ENCODE peak calls at places on chromosomes 11 and 22, in nine cellular contexts. H is T-cell; J is activated gamma-delta T cell treated with anti-CD3 and anti-CD28 coated beads, Interleukin-2, amount 50 U/mL, for 16 hours; D is GM12878; A is foreskin fibroblast; V is kidney; E is stimulated activated CD4-positive, alpha-beta T cell treated with anti-CD3 and anti-CD28 coated beads, Interleukin-1b, Interleukin-23, amount 100 ng/mL, for 1 hour; P is GM04503; R is activated T-helper 9 cell treated with anti-CD3 and anti-CD28 coated beads, Interleukin-2, amount 50 U/mL, for 16 hours. K is an unnamed sample.

GRCh38 chr11:6602096-6602940 is 1.1 kb downstream of the RRP8 start:
- DNase-seq in H (no peak), J (no peak), D (no peak), A (no peak), V (no peak), E (no peak), P (no peak), R (no peak), K (no peak)

GRCh38 chr11:132471491-132471890 is 1060.8 kb downstream of the OPCML start:
- DNase-seq in H (no peak), J (no peak), D (no peak), A (peak; percentile 62), V (no peak), E (no peak), P (peak; percentile 92), R (no peak), K (no peak)

GRCh38 chr11:6648505-6648904 is 7.1 kb downstream of the DCHS1 start:
- DNase-seq in H (no peak), J (no peak), D (no peak), A (no peak), V (no peak), E (no peak), P (no peak), R (no peak), K (no peak)

GRCh38 chr22:22710719-22711531 is 66.5 kb downstream of the GGTLC2 start:
- DNase-seq in H (peak; percentile 67), J (peak; percentile 80), D (no peak), A (peak; percentile 58), V (peak; percentile 82), E (peak; percentile 42), P (no peak), R (peak; percentile 70), K (peak; percentile 77)

GRCh38 chr11:120179071-120179672 is 31.7 kb upstream of the OAF start:
- DNase-seq in H (no peak), J (no peak), D (no peak), A (no peak), V (peak; percentile 33), E (no peak), P (no peak), R (no peak), K (no peak)

GRCh38 chr11:63574856-63575602 is 11.8 kb upstream of the PLAAT2 start:
- DNase-seq in H (no peak), J (no peak), D (no peak), A (peak; percentile 33), V (no peak), E (no peak), P (no peak), R (no peak), K (no peak)

GRCh38 chr11:115623021-115623451 is 118.8 kb upstream of the CADM1 start:
- DNase-seq in H (no peak), J (no peak), D (no peak), A (peak; percentile 96), V (peak; percentile 94), E (no peak), P (peak; percentile 69), R (no peak), K (no peak)

GRCh38 chr11:103659138-103659734 is 377.2 kb upstream of the DDI1 start:
- DNase-seq in H (no peak), J (no peak), D (no peak), A (peak; percentile 49), V (no peak), E (no peak), P (no peak), R (no peak), K (no peak)

GRCh38 chr11:60767388-60767811 is 10.7 kb downstream of the MS4A15 start:
- DNase-seq in H (no peak), J (no peak), D (no peak), A (peak; percentile 11), V (no peak), E (no peak), P (no peak), R (no peak), K (no peak)

GRCh38 chr11:112797653-112798293 is 163.4 kb upstream of the NCAM1 start:
- DNase-seq in H (no peak), J (no peak), D (no peak), A (peak; percentile 26), V (no peak), E (no peak), P (peak; percentile 9), R (no peak), K (no peak)

GRCh38 chr22:39129081-39129480 is 23.4 kb downstream of the CBX7 start:
- DNase-seq in H (no peak), J (no peak), D (no peak), A (no peak), V (no peak), E (no peak), P (no peak), R (no peak), K (no peak)

GRCh38 chr22:22689621-22690345 is 45.4 kb downstream of the GGTLC2 start:
- DNase-seq in H (no peak), J (no peak), D (no peak), A (no peak), V (no peak), E (no peak), P (no peak), R (no peak), K (no peak)

GRCh38 chr11:68966894-68967780 is 13.6 kb downstream of the MRGPRD start:
- DNase-seq in H (no peak), J (no peak), D (no peak), A (no peak), V (no peak), E (no peak), P (no peak), R (no peak), K (no peak)

GRCh38 chr11:80320226-80320625 is 879.4 kb upstream of the TENM4 start:
- DNase-seq in H (no peak), J (no peak), D (no peak), A (no peak), V (no peak), E (no peak), P (no peak), R (no peak), K (no peak)

GRCh38 chr22:48021946-48022345 is 1259.5 kb downstream of the TBC1D22A start:
- DNase-seq in H (no peak), J (no peak), D (no peak), A (no peak), V (no peak), E (no peak), P (no peak), R (no peak), K (no peak)

GRCh38 chr22:31870890-31871289 is 73.4 kb upstream of the YWHAH start:
- DNase-seq in H (no peak), J (no peak), D (no peak), A (peak; percentile 77), V (no peak), E (no peak), P (no peak), R (no peak), K (no peak)

GRCh38 chr22:36816635-36817428 is at the start of gene PVALB:
- DNase-seq in H (no peak), J (no peak), D (no peak), A (peak; percentile 65), V (no peak), E (no peak), P (no peak), R (no peak), K (no peak)

GRCh38 chr11:69213315-69213714 is 57.6 kb downstream of the SMIM38 start:
- DNase-seq in H (no peak), J (no peak), D (peak; percentile 35), A (no peak), V (no peak), E (no peak), P (no peak), R (no peak), K (no peak)

GRCh38 chr11:95917188-95918036 is 6.5 kb downstream of the MTMR2 start:
- DNase-seq in H (no peak), J (no peak), D (no peak), A (no peak), V (no peak), E (no peak), P (no peak), R (no peak), K (no peak)

GRCh38 chr22:46537221-46537945 is at the start of gene CELSR1:
- DNase-seq in H (no peak), J (no peak), D (no peak), A (peak; percentile 35), V (peak; percentile 92), E (no peak), P (no peak), R (no peak), K (no peak)

GRCh38 chr22:32555546-32555945 is 80.9 kb downstream of the FBXO7 start:
- DNase-seq in H (no peak), J (no peak), D (no peak), A (no peak), V (no peak), E (no peak), P (no peak), R (no peak), K (no peak)

GRCh38 chr11:88266157-88266556 is 71.4 kb downstream of the CTSC start:
- DNase-seq in H (no peak), J (no peak), D (no peak), A (no peak), V (no peak), E (no peak), P (no peak), R (no peak), K (no peak)

GRCh38 chr22:21791635-21792625 is 56.3 kb upstream of the YPEL1 start:
- DNase-seq in H (no peak), J (peak; percentile 8), D (peak; percentile 62), A (peak; percentile 38), V (no peak), E (no peak), P (no peak), R (peak; percentile 31), K (no peak)

GRCh38 chr11:90593099-90593498 is 370.2 kb upstream of the CHORDC1 start:
- DNase-seq in H (no peak), J (no peak), D (no peak), A (no peak), V (no peak), E (no peak), P (no peak), R (no peak), K (no peak)

GRCh38 chr22:44340271-44341239 is 27.8 kb upstream of the SHISAL1 start:
- DNase-seq in H (no peak), J (no peak), D (no peak), A (no peak), V (no peak), E (no peak), P (no peak), R (no peak), K (no peak)

GRCh38 chr11:24965780-24966179 is 468.9 kb downstream of the LUZP2 start:
- DNase-seq in H (no peak), J (no peak), D (no peak), A (no peak), V (no peak), E (no peak), P (no peak), R (no peak), K (no peak)

GRCh38 chr11:77560605-77561004 is 29.1 kb upstream of the AQP11 start:
- DNase-seq in H (no peak), J (no peak), D (no peak), A (peak; percentile 85), V (no peak), E (no peak), P (peak; percentile 41), R (no peak), K (no peak)

GRCh38 chr11:27524155-27524554 is 17.6 kb upstream of the LIN7C start:
- DNase-seq in H (no peak), J (no peak), D (no peak), A (peak; percentile 78), V (no peak), E (no peak), P (peak; percentile 22), R (no peak), K (no peak)

GRCh38 chr11:78812513-78813293 is 238.0 kb upstream of the NARS2 start:
- DNase-seq in H (no peak), J (no peak), D (no peak), A (no peak), V (no peak), E (no peak), P (no peak), R (no peak), K (no peak)

GRCh38 chr11:82775736-82776346 is 42.2 kb upstream of the FAM181B start:
- DNase-seq in H (no peak), J (no peak), D (no peak), A (peak; percentile 71), V (no peak), E (no peak), P (no peak), R (no peak), K (no peak)

K was measured in CD8-positive, alpha-beta T cell.